ENCODE peak calls at places on chromosomes 16 and 17, in five cellular contexts. One of them, this sample, is unnamed.

GRCh38 chr16:51035711-51036110 is 115.4 kb downstream of the SALL1 start:
- DNase-seq in astrocyte of the spinal cord: no peak
- DNase-seq in fibroblast of the aortic adventitia: no peak
- DNase-seq in Calu3: no peak
- DNase-seq in AG04450: no peak
- DNase-seq in this sample: no peak

GRCh38 chr17:19448341-19449268 is 37.6 kb downstream of the RNF112 start:
- DNase-seq in fibroblast of the aortic adventitia: peak
- DNase-seq in astrocyte of the spinal cord: peak
- DNase-seq in AG04450: peak
- DNase-seq in Calu3: peak
- DNase-seq in this sample: no peak

GRCh38 chr17:56887552-56888467 is 26.0 kb downstream of the TRIM25 start:
- DNase-seq in astrocyte of the spinal cord: no peak
- DNase-seq in Calu3: peak
- DNase-seq in fibroblast of the aortic adventitia: no peak
- DNase-seq in AG04450: no peak
- DNase-seq in this sample: no peak

GRCh38 chr16:56921571-56921970 is 10.4 kb upstream of the HERPUD1 start:
- DNase-seq in fibroblast of the aortic adventitia: no peak
- DNase-seq in Calu3: no peak
- DNase-seq in astrocyte of the spinal cord: no peak
- DNase-seq in AG04450: no peak
- DNase-seq in this sample: no peak

GRCh38 chr16:10813123-10813455 is 5.5 kb downstream of the TVP23A start:
- DNase-seq in astrocyte of the spinal cord: no peak
- DNase-seq in fibroblast of the aortic adventitia: no peak
- DNase-seq in Calu3: no peak
- DNase-seq in AG04450: no peak
- DNase-seq in this sample: no peak

GRCh38 chr17:43611230-43611969 is 50.3 kb downstream of the MEOX1 start:
- DNase-seq in astrocyte of the spinal cord: no peak
- DNase-seq in fibroblast of the aortic adventitia: no peak
- DNase-seq in Calu3: no peak
- DNase-seq in AG04450: no peak
- DNase-seq in this sample: no peak

GRCh38 chr16:20997147-20997546 is 96.6 kb downstream of the LYRM1 start:
- DNase-seq in astrocyte of the spinal cord: no peak
- DNase-seq in fibroblast of the aortic adventitia: no peak
- DNase-seq in AG04450: no peak
- DNase-seq in Calu3: no peak
- DNase-seq in this sample: no peak

GRCh38 chr16:31183432-31184428 is 3.8 kb downstream of the FUS start:
- DNase-seq in astrocyte of the spinal cord: no peak
- DNase-seq in fibroblast of the aortic adventitia: no peak
- DNase-seq in AG04450: no peak
- DNase-seq in Calu3: no peak
- DNase-seq in this sample: no peak

GRCh38 chr17:56678249-56679144 is 85.0 kb downstream of the NOG start:
- DNase-seq in AG04450: no peak
- DNase-seq in Calu3: no peak
- DNase-seq in astrocyte of the spinal cord: no peak
- DNase-seq in fibroblast of the aortic adventitia: no peak
- DNase-seq in this sample: no peak

GRCh38 chr17:3197219-3197618 is at the start of gene OR1A2:
- DNase-seq in astrocyte of the spinal cord: no peak
- DNase-seq in fibroblast of the aortic adventitia: no peak
- DNase-seq in AG04450: no peak
- DNase-seq in Calu3: no peak
- DNase-seq in this sample: no peak

GRCh38 chr17:81153340-81153803 is 11.9 kb upstream of the PVALEF start:
- DNase-seq in Calu3: no peak
- DNase-seq in astrocyte of the spinal cord: peak
- DNase-seq in fibroblast of the aortic adventitia: no peak
- DNase-seq in AG04450: no peak
- DNase-seq in this sample: no peak

GRCh38 chr17:50066995-50067394 is 11.1 kb downstream of the ITGA3 start:
- DNase-seq in Calu3: no peak
- DNase-seq in AG04450: no peak
- DNase-seq in fibroblast of the aortic adventitia: no peak
- DNase-seq in astrocyte of the spinal cord: no peak
- DNase-seq in this sample: no peak

GRCh38 chr16:14321542-14321941 is 250.4 kb downstream of the MRTFB start:
- DNase-seq in fibroblast of the aortic adventitia: no peak
- DNase-seq in Calu3: no peak
- DNase-seq in astrocyte of the spinal cord: no peak
- DNase-seq in AG04450: no peak
- DNase-seq in this sample: no peak

GRCh38 chr17:80795737-80796136 is 195.9 kb upstream of the CHMP6 start:
- DNase-seq in fibroblast of the aortic adventitia: no peak
- DNase-seq in AG04450: no peak
- DNase-seq in astrocyte of the spinal cord: no peak
- DNase-seq in Calu3: no peak
- DNase-seq in this sample: no peak

GRCh38 chr16:79599256-79599836 is 1.2 kb downstream of the MAF start:
- DNase-seq in astrocyte of the spinal cord: no peak
- DNase-seq in fibroblast of the aortic adventitia: no peak
- DNase-seq in Calu3: peak
- DNase-seq in AG04450: no peak
- DNase-seq in this sample: peak

GRCh38 chr17:63573634-63574033 is 23.4 kb downstream of the DCAF7 start:
- DNase-seq in AG04450: no peak
- DNase-seq in astrocyte of the spinal cord: no peak
- DNase-seq in fibroblast of the aortic adventitia: peak
- DNase-seq in Calu3: no peak
- DNase-seq in this sample: no peak

GRCh38 chr16:58010886-58011285 is 9.7 kb downstream of the USB1 start:
- DNase-seq in Calu3: no peak
- DNase-seq in fibroblast of the aortic adventitia: no peak
- DNase-seq in astrocyte of the spinal cord: no peak
- DNase-seq in AG04450: no peak
- DNase-seq in this sample: no peak

GRCh38 chr17:12727076-12727750 is 61.5 kb downstream of the MYOCD start:
- DNase-seq in Calu3: no peak
- DNase-seq in astrocyte of the spinal cord: peak
- DNase-seq in fibroblast of the aortic adventitia: peak
- DNase-seq in AG04450: peak
- DNase-seq in this sample: no peak

GRCh38 chr16:3881499-3881995 is 1.0 kb upstream of the CREBBP start:
- DNase-seq in Calu3: peak
- DNase-seq in fibroblast of the aortic adventitia: no peak
- DNase-seq in AG04450: no peak
- DNase-seq in astrocyte of the spinal cord: no peak
- DNase-seq in this sample: no peak

GRCh38 chr17:1643999-1644492 is 1.5 kb downstream of the SCARF1 start:
- DNase-seq in fibroblast of the aortic adventitia: no peak
- DNase-seq in Calu3: no peak
- DNase-seq in AG04450: no peak
- DNase-seq in astrocyte of the spinal cord: no peak
- DNase-seq in this sample: no peak

GRCh38 chr17:1647802-1648581 is 1.7 kb downstream of the RILP start:
- DNase-seq in fibroblast of the aortic adventitia: peak
- DNase-seq in Calu3: no peak
- DNase-seq in astrocyte of the spinal cord: no peak
- DNase-seq in AG04450: no peak
- DNase-seq in this sample: no peak

GRCh38 chr17:1645207-1646171 is at the start of gene SCARF1:
- DNase-seq in Calu3: no peak
- DNase-seq in AG04450: no peak
- DNase-seq in fibroblast of the aortic adventitia: no peak
- DNase-seq in astrocyte of the spinal cord: no peak
- DNase-seq in this sample: no peak

GRCh38 chr17:1644493-1645206 is 882 bp downstream of the SCARF1 start:
- DNase-seq in astrocyte of the spinal cord: peak
- DNase-seq in AG04450: no peak
- DNase-seq in Calu3: no peak
- DNase-seq in fibroblast of the aortic adventitia: peak
- DNase-seq in this sample: no peak

DNA sequence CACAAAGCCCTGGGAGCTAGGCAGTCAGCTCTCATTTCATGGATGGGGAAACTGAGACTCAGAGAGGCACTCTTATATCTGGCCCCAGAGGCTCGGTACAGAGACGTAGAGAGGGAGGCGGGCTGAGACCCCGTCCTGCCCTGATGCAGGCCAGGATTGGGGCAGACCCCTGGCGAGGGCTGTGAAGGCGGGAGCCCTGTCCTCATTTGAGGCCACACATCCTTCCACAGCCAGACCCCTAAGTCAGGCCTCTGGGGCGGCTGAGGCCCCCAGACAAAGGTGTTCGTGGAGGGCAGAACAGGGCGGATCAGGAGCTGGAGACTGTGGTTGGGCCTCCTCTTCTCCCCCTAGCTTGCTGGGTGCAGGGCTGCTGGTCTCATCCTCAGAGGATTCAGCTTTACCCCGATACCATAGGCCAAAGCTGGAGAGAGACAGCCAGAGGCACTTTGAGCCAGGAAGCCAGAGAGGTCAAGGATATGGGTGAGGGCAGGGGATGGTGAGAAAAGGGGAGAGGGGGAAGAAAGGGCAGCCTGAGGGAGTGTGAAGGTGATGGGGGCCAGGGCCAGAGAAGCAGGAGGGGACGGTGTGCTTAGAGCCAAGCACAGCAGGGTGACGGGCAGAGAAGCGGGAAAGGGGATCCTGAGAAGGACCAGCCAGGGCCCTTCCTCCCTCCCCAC is 805 bp upstream of the SCARF1 start:
- DNase-seq in Calu3: no peak
- DNase-seq in astrocyte of the spinal cord: no peak
- DNase-seq in fibroblast of the aortic adventitia: no peak
- DNase-seq in AG04450: no peak
- DNase-seq in this sample: no peak
- TF ChIP-seq CTCF in Calu3: no peak
- TF ChIP-seq CTCF in astrocyte of the spinal cord: no peak
- TF ChIP-seq CTCF in fibroblast of the aortic adventitia: no peak
- TF ChIP-seq CTCF in AG04450: no peak
- TF ChIP-seq CTCF in this sample: no peak

GRCh38 chr17:40914456-40914855 is 23.0 kb downstream of the KRT23 start:
- DNase-seq in Calu3: no peak
- DNase-seq in AG04450: no peak
- DNase-seq in fibroblast of the aortic adventitia: no peak
- DNase-seq in astrocyte of the spinal cord: no peak
- DNase-seq in this sample: no peak
- TF ChIP-seq CTCF in Calu3: no peak
- TF ChIP-seq CTCF in AG04450: no peak
- TF ChIP-seq CTCF in fibroblast of the aortic adventitia: no peak
- TF ChIP-seq CTCF in astrocyte of the spinal cord: no peak
- TF ChIP-seq CTCF in this sample: no peak

DNA sequence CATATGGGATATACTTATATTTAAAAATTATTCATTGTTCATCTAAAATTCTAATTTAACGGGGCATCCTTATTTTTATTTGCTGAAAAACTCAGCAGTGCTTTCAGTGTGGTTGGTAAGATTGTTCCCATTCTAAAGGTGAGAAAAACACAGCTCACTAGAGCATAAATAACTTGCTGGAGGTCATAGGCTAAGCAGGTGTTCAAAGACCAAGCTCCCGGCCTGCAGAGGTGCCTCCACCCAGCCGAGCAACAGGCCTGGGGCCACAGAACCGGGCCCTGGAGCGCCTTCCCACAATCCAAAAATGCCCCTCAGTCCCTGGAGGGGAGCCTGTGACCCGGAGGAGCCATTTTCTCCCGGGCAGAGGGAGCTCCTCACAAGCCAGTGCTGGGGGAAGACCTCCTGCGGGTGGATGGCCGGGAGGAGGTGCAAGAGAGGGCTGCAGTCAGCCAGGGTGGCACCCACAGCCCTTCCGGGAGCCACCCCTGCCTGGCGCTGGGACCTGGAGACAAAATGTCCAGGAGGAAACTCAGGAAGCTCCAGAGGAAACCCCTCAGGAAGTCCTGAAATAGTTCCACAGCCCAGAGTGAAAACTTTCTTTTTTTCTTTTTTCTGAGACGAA is 14.7 kb downstream of the ABR start:
- DNase-seq in fibroblast of the aortic adventitia: no peak
- DNase-seq in astrocyte of the spinal cord: no peak
- DNase-seq in AG04450: no peak
- DNase-seq in Calu3: no peak
- DNase-seq in this sample: no peak
- TF ChIP-seq CTCF in fibroblast of the aortic adventitia: no peak
- TF ChIP-seq CTCF in astrocyte of the spinal cord: no peak
- TF ChIP-seq CTCF in AG04450: no peak
- TF ChIP-seq CTCF in Calu3: no peak
- TF ChIP-seq CTCF in this sample: no peak

DNA sequence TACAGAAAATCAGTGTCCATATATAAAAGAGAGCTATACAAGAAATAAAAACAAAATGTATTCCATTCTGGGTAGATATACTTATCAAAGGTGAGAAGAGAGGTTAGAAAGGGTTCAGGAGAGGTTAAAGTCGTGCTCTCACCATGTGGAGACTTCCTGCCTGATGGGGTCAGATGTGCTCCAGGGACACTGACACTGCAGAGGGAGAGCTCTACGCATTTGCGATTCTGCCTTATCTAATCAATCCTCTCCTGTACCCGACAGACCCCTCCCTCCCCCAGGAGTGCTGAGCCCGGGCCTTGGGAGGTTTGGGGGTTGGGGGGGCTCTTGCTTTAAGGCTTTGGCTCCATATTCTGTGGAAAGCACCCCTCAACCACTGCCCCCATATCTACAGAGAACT is 16.6 kb upstream of the SLC5A11 start:
- DNase-seq in fibroblast of the aortic adventitia: no peak
- DNase-seq in Calu3: no peak
- DNase-seq in AG04450: no peak
- DNase-seq in astrocyte of the spinal cord: no peak
- DNase-seq in this sample: no peak
- TF ChIP-seq CTCF in fibroblast of the aortic adventitia: no peak
- TF ChIP-seq CTCF in Calu3: no peak
- TF ChIP-seq CTCF in AG04450: no peak
- TF ChIP-seq CTCF in astrocyte of the spinal cord: no peak
- TF ChIP-seq CTCF in this sample: no peak

GRCh38 chr17:77892469-77893143 is 65.9 kb upstream of the TNRC6C start:
- DNase-seq in AG04450: no peak
- DNase-seq in astrocyte of the spinal cord: no peak
- DNase-seq in fibroblast of the aortic adventitia: no peak
- DNase-seq in Calu3: peak
- DNase-seq in this sample: no peak
- TF ChIP-seq CTCF in AG04450: no peak
- TF ChIP-seq CTCF in astrocyte of the spinal cord: peak
- TF ChIP-seq CTCF in fibroblast of the aortic adventitia: peak
- TF ChIP-seq CTCF in Calu3: no peak
- TF ChIP-seq CTCF in this sample: peak

DNA sequence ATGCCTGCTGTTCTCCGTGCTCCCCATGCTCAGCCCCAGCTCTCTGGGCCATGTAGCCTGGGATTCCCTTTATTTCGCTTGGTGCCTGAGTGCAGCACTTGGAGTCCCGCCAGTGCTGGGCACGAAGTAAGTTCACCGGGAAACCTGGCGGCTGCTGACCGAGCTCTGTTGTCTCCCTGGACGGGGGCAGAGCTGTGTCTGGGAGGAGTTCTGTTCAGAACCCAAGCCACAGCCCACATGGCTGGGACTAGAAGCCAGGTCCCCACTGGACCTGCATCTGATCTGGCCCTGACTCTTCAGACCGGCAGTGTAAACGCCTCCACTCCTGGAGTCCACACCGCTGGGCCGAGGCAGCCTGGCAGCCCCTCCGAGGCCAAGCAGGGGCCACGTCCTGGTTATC is 37.5 kb upstream of the CIBAR2 start:
- DNase-seq in fibroblast of the aortic adventitia: no peak
- DNase-seq in astrocyte of the spinal cord: no peak
- DNase-seq in AG04450: no peak
- DNase-seq in Calu3: no peak
- DNase-seq in this sample: no peak
- TF ChIP-seq CTCF in fibroblast of the aortic adventitia: no peak
- TF ChIP-seq CTCF in astrocyte of the spinal cord: no peak
- TF ChIP-seq CTCF in AG04450: no peak
- TF ChIP-seq CTCF in Calu3: no peak
- TF ChIP-seq CTCF in this sample: no peak

GRCh38 chr17:48500435-48501426 is 30.1 kb downstream of the HOXB1 start:
- DNase-seq in astrocyte of the spinal cord: peak
- DNase-seq in Calu3: no peak
- DNase-seq in AG04450: no peak
- DNase-seq in fibroblast of the aortic adventitia: peak
- DNase-seq in this sample: no peak
- TF ChIP-seq CTCF in astrocyte of the spinal cord: no peak
- TF ChIP-seq CTCF in Calu3: no peak
- TF ChIP-seq CTCF in AG04450: peak
- TF ChIP-seq CTCF in fibroblast of the aortic adventitia: peak
- TF ChIP-seq CTCF in this sample: no peak